ENCODE peak calls at places on chromosome 11, in four cellular contexts. E is fibroblast of mammary gland, J is transverse colon, C is HFF-Myc. O is an unnamed sample.

GRCh38 chr11:2858995-2859705 is 26.4 kb downstream of the CDKN1C start:
- DNase-seq in E (no peak), J (no peak), C (no peak), O (no peak)

GRCh38 chr11:68329993-68330699 is 17.8 kb downstream of the LRP5 start:
- DNase-seq in E (no peak), J (no peak), C (no peak), O (no peak)

GRCh38 chr11:20597924-20598484 is 1.4 kb upstream of the SLC6A5 start:
- DNase-seq in E (no peak), J (no peak), C (no peak), O (no peak)

GRCh38 chr11:30990625-30991348 is 378.8 kb downstream of the DCDC1 start:
- DNase-seq in E (no peak), J (no peak), C (no peak), O (no peak)

GRCh38 chr11:45560935-45561330 is 104.5 kb downstream of the CHST1 start:
- DNase-seq in E (no peak), J (no peak), C (no peak), O (no peak)

GRCh38 chr11:29173660-29174062 is 843.2 kb downstream of the KCNA4 start:
- DNase-seq in E (peak), J (no peak), C (peak), O (peak)

GRCh38 chr11:84800755-84801346 is 826.3 kb downstream of the DLG2 start:
- DNase-seq in E (peak), J (no peak), C (peak), O (peak)

GRCh38 chr11:10414659-10415058 is 40.4 kb upstream of the AMPD3 start:
- DNase-seq in E (peak), J (peak), C (no peak), O (peak)

GRCh38 chr11:117083011-117083940 is 15.0 kb downstream of the SIK3 start:
- DNase-seq in E (no peak), J (no peak), C (no peak), O (peak)

GRCh38 chr11:128470081-128470480 is 117.3 kb downstream of the ETS1 start:
- DNase-seq in E (no peak), J (no peak), C (no peak), O (no peak)

GRCh38 chr11:11035331-11035730 is 177.5 kb upstream of the ZBED5 start:
- DNase-seq in E (no peak), J (no peak), C (no peak), O (no peak)

GRCh38 chr11:80632691-80633090 is 1191.9 kb upstream of the TENM4 start:
- DNase-seq in E (no peak), J (no peak), C (no peak), O (no peak)

GRCh38 chr11:61020706-61021235 is 49.3 kb downstream of the CD6 start:
- DNase-seq in E (no peak), J (no peak), C (no peak), O (no peak)

GRCh38 chr11:15985127-15985862 is 371.1 kb downstream of the SOX6 start:
- DNase-seq in E (no peak), J (no peak), C (no peak), O (no peak)

GRCh38 chr11:129368889-129369672 is 6.6 kb upstream of the BARX2 start:
- DNase-seq in E (no peak), J (no peak), C (no peak), O (no peak)

GRCh38 chr11:25052844-25053243 is 556.0 kb downstream of the LUZP2 start:
- DNase-seq in E (no peak), J (no peak), C (no peak), O (no peak)

GRCh38 chr11:47177229-47177845 is 658 bp upstream of the ARFGAP2 start:
- DNase-seq in E (peak), J (peak), C (no peak), O (peak)

GRCh38 chr11:64406221-64406946 is 47.4 kb downstream of the RPS6KA4 start:
- DNase-seq in E (no peak), J (no peak), C (no peak), O (no peak)

GRCh38 chr11:16605440-16605970 is 132.9 kb upstream of the C11orf58 start:
- DNase-seq in E (no peak), J (peak), C (no peak), O (peak)

GRCh38 chr11:117506856-117507425 is 179.3 kb downstream of the CEP164 start:
- DNase-seq in E (no peak), J (no peak), C (no peak), O (no peak)

GRCh38 chr11:73753938-73754337 is 6.9 kb downstream of the RAB6A start:
- DNase-seq in E (no peak), J (no peak), C (no peak), O (no peak)

GRCh38 chr11:79013509-79013908 is 427.3 kb downstream of the TENM4 start:
- DNase-seq in E (peak), J (no peak), C (no peak), O (peak)

GRCh38 chr11:5929571-5929970 is 12.5 kb upstream of the OR56A3 start:
- DNase-seq in E (no peak), J (no peak), C (no peak), O (no peak)

GRCh38 chr11:109320595-109320994 is 101.4 kb upstream of the C11orf87 start:
- DNase-seq in E (peak), J (no peak), C (no peak), O (peak)

GRCh38 chr11:116787436-116787785 is 412 bp downstream of the ZPR1 start:
- DNase-seq in E (no peak), J (no peak), C (no peak), O (peak)

GRCh38 chr11:79087238-79087956 is 353.4 kb downstream of the TENM4 start:
- DNase-seq in E (peak), J (no peak), C (peak), O (peak)

GRCh38 chr11:8640305-8640932 is 42.0 kb downstream of the TRIM66 start:
- DNase-seq in E (no peak), J (no peak), C (no peak), O (no peak)

GRCh38 chr11:8698917-8699441 is 16.4 kb downstream of the RPL27A start:
- DNase-seq in E (no peak), J (no peak), C (no peak), O (no peak)

GRCh38 chr11:28963189-28963588 is 855.0 kb downstream of the METTL15 start:
- DNase-seq in E (peak), J (no peak), C (no peak), O (peak)

DNA sequence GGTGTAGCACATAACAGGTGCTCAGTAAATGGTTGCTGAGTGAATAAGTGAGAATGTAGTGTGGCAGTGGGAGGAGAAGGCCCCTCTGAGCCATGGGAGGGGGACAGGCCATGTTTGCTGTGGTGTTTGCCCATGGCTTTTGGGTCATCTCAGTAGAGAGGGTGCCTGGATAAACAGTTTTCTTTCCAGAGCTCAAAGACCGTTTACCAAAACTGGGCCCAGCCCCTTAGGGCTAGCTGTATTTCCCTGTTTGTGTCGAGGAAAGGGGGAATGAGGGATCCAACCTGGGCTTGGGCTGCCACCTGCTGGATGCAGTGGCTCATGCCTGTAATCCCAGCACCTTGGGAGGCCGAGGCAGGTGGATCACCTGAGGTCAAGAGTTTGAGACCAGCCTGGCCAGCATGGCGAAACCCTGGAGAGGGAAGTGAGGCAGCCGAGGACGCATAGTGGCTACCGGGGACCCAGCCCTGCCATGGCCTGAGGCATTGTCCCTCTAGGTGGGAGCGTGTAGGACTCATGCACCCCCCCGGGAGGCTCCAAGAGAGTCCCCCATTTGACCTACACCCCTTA is 8.7 kb upstream of the LTO1 start:
- DNase-seq in E (no peak), J (peak), C (no peak), O (no peak)
- TF ChIP-seq CTCF in E (peak), J (no peak), C (peak), O (peak)

DNA sequence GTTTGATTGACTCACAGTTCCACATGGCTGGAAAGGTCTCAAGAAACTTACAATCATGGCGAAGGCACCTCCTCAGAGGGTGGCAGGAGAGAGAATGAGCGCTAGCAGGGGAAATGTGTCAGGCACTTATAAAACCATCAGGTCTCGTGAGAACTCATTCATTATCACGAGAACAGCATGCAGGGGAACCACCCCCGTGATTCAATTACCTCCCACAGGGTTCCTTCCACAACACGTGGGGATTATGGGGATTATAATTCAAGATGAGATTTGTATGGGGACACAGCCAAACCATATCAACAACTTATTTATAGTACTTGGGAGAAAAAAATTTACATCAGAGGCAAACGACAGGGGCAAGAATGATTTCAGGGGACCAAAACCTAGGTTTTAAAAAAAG is 3.0 kb downstream of the ME3 start:
- DNase-seq in E (no peak), J (no peak), C (no peak), O (no peak)
- H3K4me3 ChIP-seq in E (no peak), J (no peak), C (no peak), O (no peak)

DNA sequence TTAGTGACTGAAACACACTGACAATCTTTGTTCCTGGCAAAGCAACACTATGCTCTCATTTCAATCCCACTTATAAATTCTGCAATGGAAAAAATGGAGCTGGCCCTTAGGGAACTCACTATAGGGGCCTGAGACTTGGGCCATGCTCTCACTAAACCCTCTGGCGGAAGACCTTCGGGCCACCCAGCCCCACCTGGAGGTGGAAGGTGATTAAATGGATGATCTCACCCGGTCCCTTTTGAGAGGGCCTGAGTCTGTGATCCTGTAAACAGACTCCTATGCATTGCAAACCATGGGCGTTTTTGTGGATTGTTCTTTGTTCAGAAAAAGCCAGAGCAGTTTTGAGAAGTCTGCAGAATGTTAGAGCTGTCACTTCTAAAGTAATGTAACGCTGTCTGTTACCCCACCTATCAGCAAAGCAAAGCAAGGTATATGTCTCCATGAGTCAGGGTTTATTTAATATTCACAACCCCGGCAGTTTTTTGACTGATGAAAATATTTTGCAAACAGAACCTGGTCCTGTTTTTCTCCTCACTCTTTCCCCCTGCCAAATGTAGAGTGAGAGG is 17.1 kb upstream of the CDON start:
- DNase-seq in E (no peak), J (no peak), C (no peak), O (no peak)
- TF ChIP-seq CTCF in E (no peak), J (no peak), C (no peak), O (no peak)

DNA sequence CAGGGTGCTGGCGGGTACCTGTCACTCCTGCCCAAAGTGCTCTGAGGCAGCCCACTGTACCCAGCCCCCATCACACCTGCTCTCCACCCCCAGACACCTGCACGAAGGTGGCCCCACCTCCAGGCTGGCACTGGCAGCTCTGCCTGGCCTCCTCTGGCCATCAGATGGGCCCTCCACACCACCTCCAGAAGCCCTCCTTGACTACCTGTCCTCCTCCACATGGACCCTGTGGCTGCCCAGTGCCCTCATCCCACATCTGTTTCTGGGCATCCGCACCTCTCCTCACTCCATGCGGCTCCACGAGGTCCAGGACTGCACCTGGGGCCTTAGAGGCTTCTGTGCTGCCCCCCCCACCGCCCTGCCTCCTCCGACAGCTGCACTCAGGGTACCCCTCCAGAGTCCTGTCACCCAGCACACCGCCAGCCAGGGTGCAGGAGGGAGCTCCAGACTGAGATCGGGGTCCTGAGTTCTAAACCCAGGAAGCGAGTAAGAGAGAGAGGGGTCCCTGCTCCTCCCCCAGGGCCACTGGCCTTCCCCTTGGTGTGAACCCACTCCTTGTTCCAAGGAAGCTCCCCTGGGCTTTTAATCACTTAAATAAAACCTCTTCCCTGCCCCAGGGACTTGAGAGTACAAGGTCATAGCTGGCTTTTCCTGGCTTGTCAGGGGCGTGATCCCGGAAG is 1.7 kb downstream of the CTSD start:
- DNase-seq in E (no peak), J (no peak), C (no peak), O (no peak)
- H3K4me3 ChIP-seq in E (peak), J (no peak), C (peak), O (peak)